ENCODE peak calls at places on chromosome 7, in eight cellular contexts. P, A, D, G, V, F, S and C are unnamed samples.

GRCh38 chr7:2104107-2104710 is 128.5 kb downstream of the MAD1L1 start:
- DNase-seq in V (no peak), A (peak), S (peak), D (peak), P (peak), G (peak), F (no peak), C (peak)

GRCh38 chr7:44384586-44385383 is 59.4 kb upstream of the CAMK2B start:
- DNase-seq in G (no peak), F (no peak), V (no peak), A (no peak), D (no peak), S (no peak), P (no peak), C (no peak)

GRCh38 chr7:5634107-5634950 is 147.1 kb downstream of the RNF216 start:
- DNase-seq in D (peak), P (peak), V (no peak), S (peak), G (no peak), F (no peak), A (peak), C (no peak)

GRCh38 chr7:11427686-11428273 is 404.2 kb downstream of the THSD7A start:
- DNase-seq in D (peak), V (peak), S (peak), G (peak), A (peak), F (peak), P (peak), C (peak)

GRCh38 chr7:44914992-44915607 is 29.8 kb upstream of the PURB start:
- DNase-seq in D (no peak), S (no peak), P (no peak), G (no peak), V (no peak), F (no peak), A (no peak), C (no peak)

GRCh38 chr7:94145602-94146001 is 141.4 kb upstream of the BET1 start:
- DNase-seq in D (no peak), S (no peak), P (no peak), V (no peak), A (no peak), F (no peak), G (no peak), C (no peak)

GRCh38 chr7:92178928-92179373 is at the start of gene LRRD1:
- DNase-seq in V (peak), A (peak), D (peak), S (peak), P (peak), F (peak), G (peak), C (peak)

GRCh38 chr7:134527979-134528371 is 608 bp downstream of the AKR1B10 start:
- DNase-seq in D (peak), A (no peak), V (no peak), G (no peak), P (peak), S (peak), F (peak), C (no peak)

GRCh38 chr7:48424731-48425130 is 253.5 kb downstream of the ABCA13 start:
- DNase-seq in G (no peak), A (peak), S (peak), F (peak), D (peak), V (peak), P (peak), C (peak)

GRCh38 chr7:90552521-90552920 is 43.6 kb upstream of the CDK14 start:
- DNase-seq in G (no peak), A (no peak), S (no peak), V (no peak), D (no peak), P (no peak), F (peak), C (peak)

GRCh38 chr7:28802450-28802849 is 155.7 kb downstream of the TRIL start:
- DNase-seq in P (no peak), D (no peak), F (no peak), A (peak), G (no peak), V (no peak), S (no peak), C (no peak)

GRCh38 chr7:63900394-63901203 is 98.0 kb upstream of the ZNF722 start:
- DNase-seq in S (no peak), V (peak), F (peak), A (peak), D (no peak), P (no peak), G (no peak), C (no peak)

GRCh38 chr7:122803323-122803722 is 82.9 kb downstream of the CADPS2 start:
- DNase-seq in A (no peak), S (peak), P (peak), G (peak), F (peak), D (peak), V (peak), C (peak)

GRCh38 chr7:27129729-27130539 is 623 bp downstream of the HOXA4 start:
- DNase-seq in D (peak), G (no peak), A (no peak), V (no peak), F (peak), S (peak), P (peak), C (no peak)

GRCh38 chr7:46369933-46370654 is 449.0 kb upstream of the IGFBP3 start:
- DNase-seq in D (no peak), A (no peak), S (peak), G (peak), F (peak), P (no peak), V (no peak), C (no peak)

GRCh38 chr7:46975493-46975892 is 606.4 kb downstream of the TNS3 start:
- DNase-seq in V (no peak), P (no peak), D (no peak), F (no peak), G (no peak), A (no peak), S (no peak), C (no peak)

GRCh38 chr7:35975851-35976454 is 175.1 kb downstream of the SEPTIN7 start:
- DNase-seq in A (peak), S (peak), F (peak), P (peak), D (peak), V (peak), G (peak), C (peak)

GRCh38 chr7:47266799-47267198 is 315.1 kb downstream of the TNS3 start:
- DNase-seq in S (peak), P (no peak), G (no peak), F (peak), V (no peak), A (no peak), D (no peak), C (no peak)

GRCh38 chr7:135204271-135204872 is 7.0 kb downstream of the WDR91 start:
- DNase-seq in D (no peak), G (no peak), F (no peak), A (no peak), S (no peak), P (no peak), V (no peak), C (no peak)

GRCh38 chr7:151637781-151638261 is 118.1 kb upstream of the RHEB start:
- DNase-seq in G (no peak), F (no peak), S (no peak), P (no peak), A (no peak), D (no peak), V (no peak), C (no peak)

GRCh38 chr7:117230276-117231046 is 92.4 kb downstream of the WNT2 start:
- DNase-seq in G (no peak), P (no peak), D (no peak), A (no peak), F (no peak), S (no peak), V (no peak), C (no peak)

GRCh38 chr7:104064969-104065387 is 75.5 kb upstream of the RELN start:
- DNase-seq in V (no peak), A (no peak), G (no peak), F (no peak), S (no peak), D (no peak), P (no peak), C (no peak)

GRCh38 chr7:33888206-33888605 is 17.1 kb upstream of the BMPER start:
- DNase-seq in V (no peak), S (no peak), F (peak), G (no peak), A (no peak), D (no peak), P (peak), C (no peak)

GRCh38 chr7:90412458-90413184 is 9.4 kb downstream of the CLDN12 start:
- DNase-seq in V (peak), F (peak), S (no peak), A (peak), G (peak), D (peak), P (peak), C (peak)

GRCh38 chr7:79244482-79244881 is 209.0 kb downstream of the MAGI2 start:
- DNase-seq in F (no peak), D (no peak), G (no peak), A (no peak), V (no peak), S (no peak), P (no peak), C (no peak)

GRCh38 chr7:5702876-5703571 is 78.4 kb downstream of the RNF216 start:
- DNase-seq in D (no peak), F (peak), V (no peak), A (no peak), S (no peak), G (peak), P (no peak), C (no peak)

GRCh38 chr7:112540839-112541577 is 60.2 kb downstream of the LSMEM1 start:
- DNase-seq in F (peak), V (no peak), P (no peak), G (no peak), A (no peak), S (no peak), D (no peak), C (no peak)

GRCh38 chr7:112547916-112548315 is 67.1 kb downstream of the LSMEM1 start:
- DNase-seq in D (no peak), P (no peak), F (no peak), A (no peak), V (no peak), G (no peak), S (no peak), C (no peak)

GRCh38 chr7:112550468-112551060 is 69.8 kb downstream of the LSMEM1 start:
- DNase-seq in P (peak), V (peak), G (peak), F (peak), A (peak), S (peak), D (peak), C (peak)

DNA sequence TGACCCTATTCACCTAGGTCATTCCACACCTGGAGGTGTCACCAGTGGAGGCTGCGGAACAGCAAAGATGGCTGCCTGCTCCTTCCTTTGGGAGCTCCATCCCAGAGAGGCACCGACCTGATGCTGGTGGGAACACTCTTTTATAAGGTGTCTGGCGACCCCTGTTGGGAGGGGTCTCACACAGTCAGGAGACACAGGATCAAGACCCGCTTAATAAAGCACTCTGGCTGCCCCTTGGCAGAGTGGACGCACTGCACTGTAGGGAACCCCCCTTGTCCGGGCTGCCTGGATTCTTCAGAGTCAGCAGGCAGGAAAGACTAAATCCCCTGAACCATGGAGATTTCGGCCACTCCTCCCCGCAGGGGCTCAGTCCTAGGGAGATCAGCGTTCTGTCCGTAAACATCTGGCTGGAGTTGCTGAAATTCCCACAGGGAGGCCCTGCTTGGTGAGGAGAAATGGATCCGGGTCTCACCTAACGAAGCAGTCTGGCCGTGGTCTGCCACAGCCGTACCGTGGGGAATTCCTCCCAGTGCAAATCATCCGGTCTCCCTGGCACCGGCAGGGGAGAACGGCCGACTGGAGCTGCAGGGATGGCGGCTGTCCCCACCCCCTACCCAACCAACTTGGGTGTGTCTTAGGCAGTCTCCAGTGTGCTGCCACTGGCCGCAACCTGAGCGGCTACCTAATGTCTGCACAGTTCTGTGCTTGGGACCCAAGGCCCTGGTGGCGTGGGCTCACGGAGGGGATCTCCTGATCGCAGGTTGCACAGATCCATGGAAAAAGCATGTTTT is 66.1 kb downstream of the LSMEM1 start:
- DNase-seq in V (no peak), P (peak), F (no peak), G (no peak), D (peak), S (no peak), A (peak), C (peak)
- TF ChIP-seq CTCF in V (peak), P (peak), F (no peak), G (no peak), D (peak), S (no peak), A (peak), C (peak)

GRCh38 chr7:18761046-18761445 is 265.5 kb downstream of the HDAC9 start:
- DNase-seq in S (no peak), F (no peak), V (no peak), G (no peak), A (no peak), P (no peak), D (no peak), C (no peak)

GRCh38 chr7:18756378-18757050 is 261.0 kb downstream of the HDAC9 start:
- DNase-seq in P (no peak), F (no peak), V (no peak), D (no peak), S (no peak), A (no peak), G (no peak), C (no peak)

GRCh38 chr7:18760046-18760445 is 264.5 kb downstream of the HDAC9 start:
- DNase-seq in G (no peak), P (no peak), S (no peak), A (no peak), V (no peak), F (no peak), D (no peak), C (no peak)

GRCh38 chr7:18762189-18762588 is 266.6 kb downstream of the HDAC9 start:
- DNase-seq in S (no peak), D (no peak), G (no peak), V (no peak), A (no peak), F (peak), P (no peak), C (no peak)
- TF ChIP-seq EZH2phosphoT487 in S (no peak), D (no peak), G (no peak), V (no peak), A (no peak), F (no peak), P (no peak), C (no peak)

GRCh38 chr7:80369321-80369720 is 142.5 kb downstream of the GNAT3 start:
- DNase-seq in F (no peak), D (no peak), P (no peak), V (no peak), S (no peak), G (no peak), A (no peak), C (no peak)
- TF ChIP-seq CTCF in F (no peak), D (no peak), P (no peak), V (no peak), S (no peak), G (no peak), A (no peak), C (no peak)

GRCh38 chr7:141073641-141074161 is at the start of gene TMEM178B:
- DNase-seq in F (peak), P (peak), V (peak), G (no peak), D (peak), S (peak), A (peak), C (no peak)
- TF ChIP-seq EZH2phosphoT487 in F (peak), P (no peak), V (no peak), G (no peak), D (no peak), S (no peak), A (no peak), C (no peak)

GRCh38 chr7:20508109-20508508 is 107.4 kb upstream of the ABCB5 start:
- DNase-seq in G (no peak), P (peak), D (peak), F (peak), V (no peak), A (no peak), S (no peak), C (no peak)
- TF ChIP-seq CTCF in G (peak), P (peak), D (peak), F (peak), V (no peak), A (no peak), S (no peak), C (no peak)

GRCh38 chr7:96023376-96023775 is 251.0 kb downstream of the DYNC1I1 start:
- DNase-seq in A (no peak), S (no peak), V (no peak), D (no peak), P (no peak), G (no peak), F (no peak), C (no peak)

GRCh38 chr7:96026006-96026405 is 253.7 kb downstream of the DYNC1I1 start:
- DNase-seq in P (no peak), V (peak), F (no peak), G (no peak), S (no peak), A (no peak), D (no peak), C (no peak)

GRCh38 chr7:96028729-96029128 is 256.4 kb downstream of the DYNC1I1 start:
- DNase-seq in S (no peak), P (no peak), F (no peak), A (no peak), G (no peak), D (no peak), V (no peak), C (no peak)

GRCh38 chr7:96021533-96021932 is 249.2 kb downstream of the DYNC1I1 start:
- DNase-seq in P (no peak), G (no peak), F (peak), V (no peak), A (no peak), S (no peak), D (no peak), C (no peak)

GRCh38 chr7:96026606-96027005 is 254.3 kb downstream of the DYNC1I1 start:
- DNase-seq in P (no peak), G (no peak), V (no peak), S (no peak), A (no peak), F (peak), D (no peak), C (no peak)
- TF ChIP-seq EZH2phosphoT487 in P (no peak), G (no peak), V (no peak), S (no peak), A (no peak), F (no peak), D (no peak), C (no peak)

GRCh38 chr7:29987821-29988317 is 1.7 kb downstream of the SCRN1 start:
- DNase-seq in A (peak), P (peak), G (peak), V (no peak), F (peak), S (peak), D (peak), C (peak)

GRCh38 chr7:29990931-29991330 is 1.3 kb upstream of the SCRN1 start:
- DNase-seq in V (no peak), G (no peak), A (no peak), P (no peak), F (peak), S (no peak), D (no peak), C (no peak)

GRCh38 chr7:29988391-29989256 is 977 bp downstream of the SCRN1 start:
- DNase-seq in D (peak), A (peak), S (peak), P (peak), G (peak), V (peak), F (peak), C (peak)

GRCh38 chr7:29987083-29987482 is 2.5 kb downstream of the SCRN1 start:
- DNase-seq in V (no peak), S (peak), G (no peak), F (peak), P (no peak), A (no peak), D (no peak), C (peak)

DNA sequence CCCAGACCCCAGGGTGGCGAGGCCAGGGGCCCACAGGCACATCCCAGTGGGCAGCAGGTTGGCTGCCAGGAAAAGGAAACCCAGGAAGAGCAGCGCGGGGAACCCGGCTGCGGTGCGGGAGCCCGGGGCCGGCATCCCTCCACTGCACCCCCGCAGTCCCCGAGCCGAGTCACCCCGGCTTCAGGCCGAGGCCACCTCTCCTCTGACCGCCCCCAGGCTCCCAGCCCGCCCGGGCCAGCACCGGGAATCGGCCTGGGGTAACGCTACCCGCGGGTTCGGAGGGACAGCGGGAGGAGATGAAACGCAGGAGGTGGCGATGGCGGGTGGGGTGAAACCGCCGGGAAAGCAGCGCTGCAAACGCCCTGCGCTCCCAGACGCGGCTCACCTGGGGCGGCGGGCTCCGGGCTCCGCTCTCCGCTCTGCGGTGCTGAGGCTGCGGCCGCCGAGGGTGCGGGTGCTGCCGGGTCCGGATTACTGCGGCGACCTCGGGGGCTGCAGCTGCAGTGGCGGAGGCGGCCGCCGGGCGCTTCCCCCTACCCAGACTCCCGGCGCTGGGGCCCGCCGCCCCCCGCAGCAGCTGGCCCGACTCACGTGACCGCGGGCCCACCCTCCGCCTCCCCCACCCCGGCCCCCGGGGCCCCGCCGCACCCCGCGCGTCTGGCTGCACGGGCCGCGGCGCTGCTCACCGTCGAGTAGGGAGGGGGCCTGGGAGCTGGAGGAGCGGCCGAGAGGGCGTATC is at the start of gene SCRN1:
- DNase-seq in F (peak), P (peak), A (peak), S (peak), V (peak), G (no peak), D (peak), C (peak)
- TF ChIP-seq CTCF in F (no peak), P (no peak), A (no peak), S (no peak), V (no peak), G (no peak), D (peak), C (no peak)

GRCh38 chr7:137996386-137996851 is 5.5 kb downstream of the CREB3L2 start:
- DNase-seq in A (peak), G (no peak), F (no peak), D (no peak), P (no peak), V (no peak), S (no peak), C (no peak)
- TF ChIP-seq EZH2phosphoT487 in A (no peak), G (no peak), F (no peak), D (no peak), P (no peak), V (no peak), S (no peak), C (no peak)

DNA sequence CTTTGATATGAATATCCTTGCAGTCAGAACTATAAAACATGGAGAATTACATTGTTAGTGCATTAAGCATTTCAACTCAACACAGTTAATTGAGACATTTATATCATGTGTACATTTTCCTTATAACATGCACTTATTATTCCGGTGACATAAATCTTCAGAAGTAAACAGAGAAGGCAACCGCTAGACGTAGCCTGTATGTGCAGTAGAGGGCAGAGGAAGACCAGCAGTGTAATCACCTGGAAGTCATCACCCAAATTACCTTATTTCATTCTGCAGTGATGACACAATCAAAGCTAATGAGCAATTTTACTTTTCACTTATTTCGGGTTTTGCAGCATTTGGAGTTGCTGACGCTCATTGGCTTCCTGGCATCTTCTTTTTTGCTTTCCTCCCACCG is 394.6 kb downstream of the SDK1 start:
- DNase-seq in S (no peak), D (no peak), P (no peak), A (peak), F (peak), G (no peak), V (no peak), C (peak)
- TF ChIP-seq CTCF in S (no peak), D (peak), P (peak), A (no peak), F (peak), G (peak), V (no peak), C (peak)